ENCODE peak calls at places on chromosomes 13 and 19, in eight cellular contexts. T is HCT116; W is CD4-positive, alpha-beta T cell; B is breast epithelium; S is PC-3; P is body of pancreas; D is stomach; F is dorsolateral prefrontal cortex. G is an unnamed sample.
A peak's percentile ranks its signal among the peaks of the same experiment; 100 is the strongest.

GRCh38 chr19:45499196-45500180 is 1.2 kb downstream of the PPM1N start:
- DNase-seq in T (no peak), W (peak; percentile 48), B (no peak), S (peak; percentile 42), P (peak; percentile 44), D (no peak), F (no peak), G (no peak)

GRCh38 chr19:1950640-1951039 is 9.7 kb downstream of the CSNK1G2 start:
- DNase-seq in T (no peak), W (no peak), B (no peak), S (no peak), P (no peak), D (no peak), F (no peak), G (no peak)

GRCh38 chr13:24223341-24224231 is 63.1 kb downstream of the SPATA13 start:
- DNase-seq in T (no peak), W (no peak), B (no peak), S (no peak), P (no peak), D (no peak), F (no peak), G (no peak)

GRCh38 chr13:98869408-98870090 is 108.3 kb downstream of the DOCK9 start:
- DNase-seq in T (no peak), W (no peak), B (no peak), S (peak; percentile 5), P (no peak), D (peak; percentile 29), F (no peak), G (no peak)

GRCh38 chr13:107322228-107322627 is 754.3 kb upstream of the ARGLU1 start:
- DNase-seq in T (no peak), W (no peak), B (no peak), S (peak; percentile 20), P (no peak), D (no peak), F (no peak), G (no peak)

GRCh38 chr13:110268061-110268460 is 38.9 kb downstream of the COL4A1 start:
- DNase-seq in T (no peak), W (no peak), B (no peak), S (no peak), P (no peak), D (no peak), F (no peak), G (no peak)

GRCh38 chr19:4986056-4986455 is 17.1 kb downstream of the KDM4B start:
- DNase-seq in T (no peak), W (no peak), B (no peak), S (no peak), P (no peak), D (no peak), F (no peak), G (no peak)

GRCh38 chr19:48836089-48837017 is at the start of gene HSD17B14:
- DNase-seq in T (no peak), W (no peak), B (peak; percentile 67), S (peak; percentile 41), P (no peak), D (no peak), F (peak; percentile 65), G (peak; percentile 34)

GRCh38 chr13:112685856-112686255 is 4.0 kb upstream of the ATP11A start:
- DNase-seq in T (no peak), W (no peak), B (no peak), S (no peak), P (peak; percentile 56), D (no peak), F (no peak), G (no peak)

GRCh38 chr19:50326101-50326664 is 3.0 kb downstream of the KCNC3 start:
- DNase-seq in T (no peak), W (no peak), B (no peak), S (no peak), P (no peak), D (no peak), F (no peak), G (no peak)

GRCh38 chr13:23778879-23779278 is 110.3 kb downstream of the MIPEP start:
- DNase-seq in T (no peak), W (no peak), B (no peak), S (peak; percentile 51), P (no peak), D (no peak), F (no peak), G (no peak)

GRCh38 chr19:1747285-1748114 is 5.8 kb upstream of the ONECUT3 start:
- DNase-seq in T (peak; percentile 100), W (peak; percentile 11), B (no peak), S (peak; percentile 97), P (peak; percentile 40), D (peak; percentile 73), F (no peak), G (no peak)

GRCh38 chr19:47475460-47475859 is 3.8 kb upstream of the SLC8A2 start:
- DNase-seq in T (no peak), W (no peak), B (no peak), S (no peak), P (no peak), D (no peak), F (no peak), G (no peak)

GRCh38 chr19:34982275-34982674 is 17.8 kb upstream of the GRAMD1A start:
- DNase-seq in T (no peak), W (no peak), B (no peak), S (no peak), P (no peak), D (no peak), F (no peak), G (no peak)

GRCh38 chr19:34984287-34984686 is 15.8 kb upstream of the GRAMD1A start:
- DNase-seq in T (no peak), W (no peak), B (no peak), S (no peak), P (no peak), D (no peak), F (no peak), G (no peak)

GRCh38 chr19:34985249-34986022 is 14.7 kb upstream of the GRAMD1A start:
- DNase-seq in T (no peak), W (no peak), B (peak; percentile 46), S (no peak), P (peak; percentile 71), D (peak; percentile 57), F (no peak), G (no peak)

GRCh38 chr19:34979819-34980640 is 16.0 kb upstream of the ZNF792 start:
- DNase-seq in T (no peak), W (no peak), B (no peak), S (no peak), P (no peak), D (no peak), F (no peak), G (no peak)

GRCh38 chr19:34983786-34984185 is 16.3 kb upstream of the GRAMD1A start:
- DNase-seq in T (no peak), W (no peak), B (no peak), S (no peak), P (no peak), D (no peak), F (no peak), G (no peak)
- H3K27ac ChIP-seq in T (no peak overlapping the region), W (no peak overlapping the region), B (no peak overlapping the region), S (no peak overlapping the region), P (no peak overlapping the region), D (no peak overlapping the region), F (no peak overlapping the region), G (no peak overlapping the region)

GRCh38 chr13:73703606-73704005 is 430.6 kb downstream of the KLF12 start:
- DNase-seq in T (no peak), W (no peak), B (no peak), S (no peak), P (no peak), D (no peak), F (no peak), G (no peak)
- H3K27ac ChIP-seq in T (no peak overlapping the region), W (peak overlapping the region; percentile 70), B (no peak overlapping the region), S (peak overlapping the region; percentile 66), P (no peak overlapping the region), D (no peak overlapping the region), F (no peak overlapping the region), G (no peak overlapping the region)

DNA sequence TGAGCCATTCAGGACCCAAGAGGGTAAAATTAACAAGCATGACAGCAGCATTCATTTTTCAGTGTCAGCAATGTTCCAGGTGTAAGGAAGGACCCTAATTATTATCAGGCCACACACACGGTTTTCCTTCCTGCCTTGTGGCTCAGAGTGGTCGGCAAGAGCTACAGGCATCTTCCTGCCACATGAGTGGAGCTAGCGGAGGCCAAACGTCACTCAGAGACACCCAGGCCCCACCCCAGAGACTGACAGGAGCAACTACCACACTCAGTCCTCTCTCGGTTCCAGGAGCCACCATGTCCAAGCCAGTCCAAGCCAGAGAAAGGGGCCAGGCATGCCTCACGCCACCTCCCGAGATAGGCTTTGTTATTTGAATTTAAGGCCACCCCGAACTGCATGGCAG is 394.9 kb downstream of the FOXO1 start:
- DNase-seq in T (no peak), W (no peak), B (peak; percentile 48), S (no peak), P (peak; percentile 12), D (no peak), F (no peak), G (no peak)
- H3K27ac ChIP-seq in T (no peak overlapping the region), W (no peak overlapping the region), B (peak overlapping the region; percentile 93), S (peak overlapping the region; percentile 70), P (peak overlapping the region; percentile 42), D (peak overlapping the region; percentile 82), F (peak overlapping the region; percentile 84), G (peak overlapping the region; percentile 52)

GRCh38 chr19:7679017-7679720 is 1.5 kb upstream of the TRAPPC5 start:
- DNase-seq in T (no peak), W (peak; percentile 57), B (no peak), S (peak; percentile 55), P (peak; percentile 31), D (no peak), F (peak; percentile 63), G (no peak)

GRCh38 chr19:7680606-7681335 is at the start of gene TRAPPC5:
- DNase-seq in T (peak; percentile 58), W (peak; percentile 82), B (peak; percentile 63), S (peak; percentile 93), P (peak; percentile 86), D (peak; percentile 89), F (peak; percentile 87), G (peak; percentile 84)

GRCh38 chr19:7682175-7682855 is 1.7 kb downstream of the TRAPPC5 start:
- DNase-seq in T (no peak), W (no peak), B (no peak), S (no peak), P (no peak), D (no peak), F (peak; percentile 81), G (no peak)

GRCh38 chr19:7679771-7680605 is 645 bp upstream of the TRAPPC5 start:
- DNase-seq in T (no peak), W (no peak), B (no peak), S (no peak), P (no peak), D (no peak), F (no peak), G (no peak)

DNA sequence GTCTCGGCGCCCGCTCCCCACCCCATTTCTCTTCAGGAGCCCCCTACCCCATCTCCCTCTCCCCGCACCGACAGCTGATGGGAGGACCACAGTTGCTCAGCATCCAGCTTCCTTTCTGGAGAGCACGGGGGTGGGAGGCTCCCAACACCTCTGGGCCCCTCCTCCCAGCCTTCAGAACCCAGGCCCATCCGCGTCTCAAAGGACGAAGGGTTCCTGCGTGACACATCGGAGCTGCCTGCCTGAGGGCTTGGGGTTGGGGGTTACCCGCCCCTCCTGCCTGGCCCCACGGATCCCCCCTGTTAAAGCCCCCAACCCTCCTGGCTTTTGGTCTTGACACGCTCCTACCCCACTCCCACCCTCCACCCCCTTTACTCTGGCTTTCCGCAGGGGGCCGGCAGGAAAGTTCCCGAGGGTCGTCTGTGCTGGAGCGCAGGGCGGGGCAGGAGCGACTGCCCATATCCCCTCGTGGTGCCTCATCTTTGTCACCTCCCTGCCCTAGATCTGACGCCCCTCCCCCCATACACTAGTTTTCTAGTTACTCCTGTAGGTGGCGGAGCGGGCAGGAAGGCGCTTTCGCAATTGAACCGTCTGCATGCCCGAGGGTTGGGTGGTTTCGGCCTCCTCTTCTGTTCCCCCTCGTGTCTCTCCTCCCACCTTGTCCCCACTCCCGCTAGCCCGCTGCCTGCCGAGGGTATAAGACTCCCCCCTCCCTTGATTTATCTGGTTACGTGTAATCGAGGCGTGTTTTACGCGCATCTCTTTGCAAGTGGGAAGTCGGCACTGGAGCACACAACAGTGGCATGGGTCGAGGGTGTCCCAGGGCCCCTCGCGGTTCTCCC is 922 bp downstream of the TRAPPC5 start:
- DNase-seq in T (peak; percentile 59), W (peak; percentile 67), B (peak; percentile 71), S (peak; percentile 75), P (peak; percentile 88), D (peak; percentile 75), F (peak; percentile 78), G (peak; percentile 23)
- H3K27ac ChIP-seq in T (peak overlapping the region; percentile 96), W (peak overlapping the region; percentile 83), B (peak overlapping the region; percentile 86), S (no peak overlapping the region), P (peak overlapping the region; percentile 87), D (peak overlapping the region; percentile 93), F (peak overlapping the region; percentile 98), G (peak overlapping the region; percentile 88)

G was measured in substantia nigra.